ENCODE peak calls at places on chromosomes 3 and 15, in seven cellular contexts. I, V, P, E, Y, A and B are unnamed samples. For H3K4me1 and H3K36me3, the result is how much of the 10 kb centered on the place peaks cover.

GRCh38 chr15:28114114-28114455 is 15.0 kb upstream of the OCA2 start:
- DNase-seq in I (no peak), V (no peak), P (no peak), E (no peak), Y (no peak), A (no peak), B (no peak)

GRCh38 chr15:80789296-80789695 is 10.1 kb downstream of the CEMIP start:
- DNase-seq in I (no peak), V (no peak), P (no peak), E (no peak), Y (no peak), A (no peak), B (peak)

GRCh38 chr3:163809540-163809993 is 1268.7 kb downstream of the SI start:
- DNase-seq in I (no peak), V (no peak), P (no peak), E (no peak), Y (peak), A (no peak), B (peak)

GRCh38 chr3:23810342-23811116 is 4.8 kb downstream of the UBE2E1 start:
- DNase-seq in I (peak), V (peak), P (peak), E (peak), Y (peak), A (peak), B (peak)

GRCh38 chr3:45974686-45975085 is 20.9 kb downstream of the FYCO1 start:
- DNase-seq in I (no peak), V (no peak), P (no peak), E (no peak), Y (no peak), A (no peak), B (no peak)

GRCh38 chr3:46695177-46695961 is 1.9 kb upstream of the ALS2CL start:
- DNase-seq in I (peak), V (peak), P (peak), E (peak), Y (peak), A (no peak), B (no peak)

GRCh38 chr3:106341090-106341489 is 472.3 kb upstream of the CBLB start:
- DNase-seq in I (no peak), V (no peak), P (no peak), E (peak), Y (no peak), A (peak), B (no peak)

GRCh38 chr3:77718326-77718725 is 678.4 kb downstream of the ROBO2 start:
- DNase-seq in I (no peak), V (no peak), P (no peak), E (no peak), Y (peak), A (no peak), B (no peak)

GRCh38 chr3:20930034-20930433 is 744.0 kb upstream of the SGO1 start:
- DNase-seq in I (no peak), V (peak), P (no peak), E (no peak), Y (peak), A (no peak), B (peak)

GRCh38 chr15:50883903-50884302 is 24.6 kb upstream of the AP4E1 start:
- DNase-seq in I (peak), V (no peak), P (no peak), E (no peak), Y (no peak), A (no peak), B (peak)
- H3K4me1 ChIP-seq in I (under half), V (under half), P (under half), E (under half), Y (under half), A (under half), B (under half)

GRCh38 chr3:14485981-14486380 is 54.2 kb downstream of the GRIP2 start:
- DNase-seq in I (no peak), V (no peak), P (no peak), E (no peak), Y (no peak), A (no peak), B (no peak)
- H3K36me3 ChIP-seq in I (under half), V (under half), P (half or more), E (under half), Y (under half), A (under half), B (under half)

DNA sequence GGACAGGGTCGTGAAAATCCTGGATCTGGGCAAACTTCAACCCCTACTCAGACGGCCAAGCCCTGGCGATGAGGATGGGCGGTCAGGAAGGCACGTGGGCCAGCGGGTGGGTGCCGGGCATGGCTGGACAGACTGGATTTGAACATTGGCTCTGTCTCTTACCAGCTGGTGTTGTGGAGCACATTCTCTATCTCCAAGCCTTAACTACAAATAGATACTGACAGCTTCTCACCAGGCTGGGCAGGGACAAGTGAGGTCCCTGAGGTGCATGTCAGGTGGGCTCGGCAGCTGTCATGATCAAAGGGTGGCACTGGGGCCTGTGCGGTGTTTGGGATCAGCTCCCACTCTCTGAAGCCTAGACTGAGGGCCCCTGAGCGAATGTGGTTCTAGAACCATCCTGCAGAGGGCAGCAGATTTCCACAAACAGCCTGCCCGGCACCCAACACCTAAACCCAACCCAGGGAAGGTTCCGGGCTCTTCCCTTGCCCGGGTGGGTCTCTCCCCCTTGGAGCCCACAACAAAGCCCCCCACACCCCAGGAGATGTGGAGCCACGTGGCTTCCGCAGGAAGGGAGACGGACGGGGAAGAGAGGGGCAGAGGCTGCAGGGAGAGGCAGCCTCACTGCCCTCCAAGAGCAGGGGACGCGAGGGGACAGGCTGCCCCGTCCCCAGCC is 58.4 kb downstream of the RGMA start:
- DNase-seq in I (peak), V (peak), P (peak), E (peak), Y (peak), A (peak), B (peak)
- H3K4me1 ChIP-seq in I (under half), V (under half), P (under half), E (half or more), Y (under half), A (under half), B (under half)

GRCh38 chr3:184846500-184846899 is 34.5 kb downstream of the VPS8 start:
- DNase-seq in I (no peak), V (no peak), P (no peak), E (no peak), Y (no peak), A (no peak), B (no peak)

GRCh38 chr3:184845819-184846218 is 33.9 kb downstream of the VPS8 start:
- DNase-seq in I (no peak), V (no peak), P (no peak), E (no peak), Y (peak), A (no peak), B (no peak)

GRCh38 chr3:184848934-184849333 is 37.0 kb downstream of the VPS8 start:
- DNase-seq in I (no peak), V (no peak), P (no peak), E (no peak), Y (no peak), A (no peak), B (no peak)

GRCh38 chr3:184850201-184850600 is 38.2 kb downstream of the VPS8 start:
- DNase-seq in I (no peak), V (no peak), P (no peak), E (no peak), Y (no peak), A (no peak), B (no peak)
- H3K36me3 ChIP-seq in I (under half), V (half or more), P (under half), E (under half), Y (under half), A (under half), B (under half)